ENCODE peak calls at places on chromosomes 7 and 10, in seven cellular contexts. X is cardiac muscle cell, A is RWPE2, W is foreskin keratinocyte, L is WTC11, C is brain microvascular endothelial cell, K is lower lobe of right lung. I is an unnamed sample.

GRCh38 chr10:27252267-27253000 is 11.8 kb upstream of the ACBD5 start:
- DNase-seq in C (peak; percentile 39), K (peak; percentile 85), W (no peak), A (no peak), L (peak; percentile 86), X (no peak), I (peak; percentile 75)

GRCh38 chr7:69598487-69599148 is 343 bp downstream of the AUTS2 start:
- DNase-seq in K (no peak), X (no peak), W (no peak), A (no peak), L (peak; percentile 31), C (no peak), I (no peak)

GRCh38 chr7:28160551-28160991 is 20.0 kb downstream of the JAZF1 start:
- DNase-seq in C (peak; percentile 60), L (no peak), X (no peak), K (no peak), A (no peak), W (no peak), I (no peak)

GRCh38 chr7:8205572-8205971 is 56.4 kb downstream of the ICA1 start:
- DNase-seq in C (no peak), L (no peak), W (no peak), X (no peak), A (no peak), K (no peak), I (no peak)

GRCh38 chr10:86242761-86243160 is 123.8 kb downstream of the GRID1 start:
- DNase-seq in W (no peak), A (no peak), C (no peak), K (peak; percentile 10), L (no peak), X (no peak), I (no peak)

GRCh38 chr7:100863406-100863950 is 3.7 kb upstream of the TRIP6 start:
- DNase-seq in X (no peak), A (peak; percentile 30), C (no peak), K (no peak), L (no peak), W (no peak), I (no peak)

GRCh38 chr10:90945496-90946070 is 24.7 kb upstream of the ANKRD1 start:
- DNase-seq in A (no peak), X (no peak), L (no peak), K (no peak), W (no peak), C (no peak), I (no peak)

GRCh38 chr10:28180654-28181053 is 122.2 kb downstream of the MPP7 start:
- DNase-seq in X (no peak), A (no peak), C (peak; percentile 22), L (no peak), W (no peak), K (no peak), I (no peak)

GRCh38 chr7:157003445-157004049 is 6.9 kb downstream of the MNX1 start:
- DNase-seq in A (no peak), K (no peak), C (no peak), L (no peak), W (no peak), X (no peak), I (no peak)

GRCh38 chr7:30281791-30282190 is 2.6 kb upstream of the ZNRF2 start:
- DNase-seq in A (no peak), C (no peak), X (no peak), K (no peak), L (no peak), W (no peak), I (no peak)

GRCh38 chr7:93055543-93056107 is 62.2 kb downstream of the SAMD9 start:
- DNase-seq in X (peak; percentile 57), K (no peak), A (no peak), W (no peak), C (peak; percentile 11), L (no peak), I (no peak)

GRCh38 chr7:38367301-38367700 is 93.9 kb upstream of the TARP start:
- DNase-seq in X (no peak), K (no peak), A (no peak), W (no peak), C (no peak), L (no peak), I (no peak)

GRCh38 chr7:38374507-38374906 is 101.1 kb upstream of the TARP start:
- DNase-seq in L (peak; percentile 50), C (peak; percentile 62), W (no peak), K (no peak), X (peak; percentile 58), A (no peak), I (peak; percentile 31)

GRCh38 chr10:128542659-128543058 is 416.4 kb upstream of the MKI67 start:
- DNase-seq in L (no peak), X (peak; percentile 73), W (no peak), C (no peak), A (no peak), K (no peak), I (no peak)

GRCh38 chr10:102713814-102714620 is at the start of gene ARL3:
- DNase-seq in C (peak; percentile 97), A (peak; percentile 99), W (peak; percentile 95), L (peak; percentile 98), K (peak; percentile 99), X (peak; percentile 98), I (peak; percentile 97)
- TF ChIP-seq CTCF in C (peak; percentile 56), A (no peak), W (peak; percentile 50), L (peak; percentile 25), K (peak; percentile 40), X (peak; percentile 40), I (no peak)

GRCh38 chr7:117875566-117875965 is 2.3 kb upstream of the CTTNBP2 start:
- DNase-seq in L (peak; percentile 57), K (no peak), C (peak; percentile 25), X (peak; percentile 81), A (no peak), W (no peak), I (peak; percentile 45)
- TF ChIP-seq CTCF in L (no peak), K (peak; percentile 15), C (peak; percentile 60), X (no peak), A (no peak), W (no peak), I (peak; percentile 47)

DNA sequence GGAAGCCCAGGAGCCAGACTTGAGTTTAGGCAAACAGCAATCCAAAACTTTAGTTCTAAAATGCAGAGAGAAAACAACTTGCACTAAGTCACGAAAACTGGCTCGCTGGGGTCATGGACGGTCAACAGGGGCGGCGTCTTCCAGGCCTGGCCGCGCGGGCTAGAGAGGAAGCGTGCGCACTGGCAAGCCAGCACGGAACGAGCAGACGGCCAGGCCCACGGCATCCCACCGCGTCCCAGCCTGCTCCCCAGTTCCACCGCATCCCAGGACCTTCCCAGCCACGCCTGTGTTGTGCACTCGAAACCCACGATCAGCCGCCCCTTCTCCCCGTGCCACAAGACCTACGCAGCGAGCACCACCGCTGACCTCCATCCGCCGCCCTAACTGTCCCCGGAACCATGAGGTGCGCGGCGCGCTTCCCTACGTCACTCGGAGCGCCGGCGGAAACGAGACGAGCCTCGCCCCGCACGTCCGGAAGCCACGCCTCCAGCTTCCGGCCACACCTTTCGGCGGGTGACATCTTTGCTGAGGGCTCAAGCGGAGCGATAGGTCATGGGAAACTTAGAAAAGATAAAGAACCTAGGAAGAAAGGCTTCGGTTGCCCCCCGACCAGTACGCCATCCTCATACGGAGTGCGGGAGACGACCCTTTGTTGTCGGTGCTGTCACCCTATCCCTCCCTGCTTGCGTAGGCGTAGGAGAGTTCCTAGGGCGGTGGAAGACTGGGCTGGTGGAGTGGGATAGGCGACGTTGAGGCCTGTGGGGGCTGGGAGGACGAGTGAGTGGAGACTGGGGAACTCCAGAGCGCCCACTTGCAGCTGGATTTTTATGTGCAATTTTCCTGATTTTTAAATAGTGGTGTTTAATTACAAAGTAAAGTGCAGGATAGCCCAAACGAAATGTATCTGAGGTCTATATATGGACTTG is at the start of gene TBRG4:
- DNase-seq in C (peak; percentile 88), X (peak; percentile 97), L (peak; percentile 93), W (peak; percentile 78), K (peak; percentile 98), A (peak; percentile 89), I (peak; percentile 96)
- TF ChIP-seq CTCF in C (peak; percentile 46), X (peak; percentile 43), L (no peak), W (peak; percentile 53), K (peak; percentile 37), A (peak; percentile 72), I (no peak)

GRCh38 chr7:148151778-148152177 is 438.8 kb upstream of the C7orf33 start:
- DNase-seq in A (no peak), W (no peak), C (no peak), X (no peak), K (no peak), L (no peak), I (no peak)
- TF ChIP-seq CTCF in A (no peak), W (no peak), C (no peak), X (peak; percentile 2), K (no peak), L (no peak), I (no peak)

DNA sequence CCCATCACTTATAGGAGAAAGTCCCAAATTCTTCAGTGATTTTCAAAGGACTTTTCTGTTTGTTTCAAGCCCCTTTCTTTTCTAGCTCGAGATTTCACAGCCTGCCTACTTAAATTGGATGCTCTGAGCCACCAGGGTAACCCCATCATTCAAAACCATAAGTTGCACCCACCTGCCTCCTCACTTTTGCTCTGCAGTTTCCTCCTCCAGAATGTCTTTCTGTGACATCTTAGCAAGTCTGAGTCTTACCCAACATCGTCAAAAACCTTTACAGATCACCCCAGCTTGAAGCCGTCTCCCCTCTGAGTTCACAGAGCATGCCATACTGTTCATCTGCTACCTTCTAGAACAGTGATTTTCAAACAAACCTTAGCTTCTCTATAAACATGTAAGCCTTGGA is 64.3 kb upstream of the CACNB2 start:
- DNase-seq in X (no peak), L (no peak), K (no peak), A (no peak), W (no peak), C (no peak), I (no peak)
- TF ChIP-seq CTCF in X (no peak), L (no peak), K (no peak), A (no peak), W (no peak), C (no peak), I (no peak)

DNA sequence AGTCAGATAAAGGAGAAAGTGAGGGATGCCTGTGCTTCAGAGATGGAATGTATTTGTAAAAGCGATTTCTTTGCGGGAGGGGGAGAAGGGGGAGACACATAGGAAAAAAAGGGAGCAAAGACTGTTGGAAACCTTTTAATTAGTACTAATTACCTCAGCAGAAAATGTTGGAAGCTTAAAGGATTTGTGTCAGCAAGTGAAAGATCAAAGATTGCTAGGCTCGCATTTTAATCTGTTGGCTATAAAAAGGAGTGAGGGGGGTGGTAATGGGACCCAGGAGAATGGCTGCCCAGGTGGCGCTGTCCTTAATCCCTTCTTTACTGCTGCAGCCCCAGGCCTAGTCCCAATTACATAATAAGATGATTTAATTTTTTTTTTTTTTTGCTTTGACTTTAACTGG is 581.5 kb downstream of the LRMDA start:
- DNase-seq in A (no peak), L (no peak), X (no peak), C (no peak), K (no peak), W (no peak), I (no peak)
- TF ChIP-seq CTCF in A (no peak), L (no peak), X (no peak), C (no peak), K (no peak), W (no peak), I (no peak)